ENCODE peak calls at places on chromosomes 4 and X, in five cellular contexts. D is esophagus squamous epithelium, V is lower lobe of right lung, X is adrenal gland, W is thoracic aorta. E is an unnamed sample.

GRCh38 chr4:2837904-2838496 is 5.6 kb upstream of the ADD1 start:
- DNase-seq in X (no peak), D (no peak), V (peak; percentile 70), W (no peak), E (no peak)

GRCh38 chr4:111434581-111434980 is 710.7 kb upstream of the FAM241A start:
- DNase-seq in V (no peak), X (no peak), D (no peak), W (no peak), E (no peak)

GRCh38 chrX:120604359-120604782 is 470 bp downstream of the MCTS1 start:
- DNase-seq in D (no peak), W (no peak), V (no peak), X (peak; percentile 29), E (no peak)

GRCh38 chr4:105895609-105896460 is 564 bp downstream of the NPNT start:
- DNase-seq in X (peak; percentile 31), W (no peak), D (no peak), V (peak; percentile 67), E (no peak)

GRCh38 chr4:3701271-3702083 is 64.7 kb upstream of the ADRA2C start:
- DNase-seq in V (peak; percentile 39), W (no peak), X (no peak), D (no peak), E (no peak)

GRCh38 chrX:77668391-77669237 is 117.4 kb downstream of the ATRX start:
- DNase-seq in W (no peak), X (no peak), V (no peak), D (no peak), E (no peak)

GRCh38 chrX:118254611-118255010 is 91.3 kb upstream of the WDR44 start:
- DNase-seq in W (no peak), X (peak; percentile 43), V (no peak), D (no peak), E (no peak)

GRCh38 chr4:155079866-155080265 is 128.6 kb upstream of the NPY2R start:
- DNase-seq in X (no peak), V (no peak), W (no peak), D (no peak), E (no peak)

GRCh38 chr4:113684534-113685091 is 76.9 kb downstream of the CAMK2D start:
- DNase-seq in D (no peak), V (no peak), W (peak; percentile 44), X (peak; percentile 54), E (no peak)

GRCh38 chr4:159150380-159150779 is 47.5 kb downstream of the RAPGEF2 start:
- DNase-seq in X (no peak), V (no peak), W (no peak), D (no peak), E (no peak)

GRCh38 chr4:173747537-173748257 is 217.7 kb upstream of the HAND2 start:
- DNase-seq in W (no peak), X (no peak), V (no peak), D (no peak), E (no peak)

GRCh38 chr4:173746424-173746823 is 216.4 kb upstream of the HAND2 start:
- DNase-seq in X (no peak), W (no peak), V (no peak), D (no peak), E (no peak)

GRCh38 chr4:173752610-173753009 is 222.6 kb upstream of the HAND2 start:
- DNase-seq in X (no peak), W (no peak), D (no peak), V (no peak), E (no peak)

GRCh38 chr4:173745765-173746164 is 215.7 kb upstream of the HAND2 start:
- DNase-seq in W (no peak), D (no peak), X (no peak), V (no peak), E (no peak)

GRCh38 chr4:173748353-173748752 is 218.3 kb upstream of the HAND2 start:
- DNase-seq in X (no peak), V (no peak), W (no peak), D (no peak), E (no peak)
- TF ChIP-seq CTCF in X (no peak), V (no peak), W (peak; percentile 31), D (no peak), E (no peak)

GRCh38 chrX:143437439-143437838 is 79.8 kb downstream of the SPANXN3 start:
- DNase-seq in W (no peak), X (no peak), V (no peak), D (no peak), E (no peak)
- H3K4me3 ChIP-seq in W (no peak overlapping the region), X (no peak overlapping the region), V (no peak overlapping the region), D (no peak overlapping the region), E (no peak overlapping the region)

GRCh38 chr4:7416745-7417432 is 17.8 kb downstream of the PSAPL1 start:
- DNase-seq in X (peak; percentile 2), D (no peak), W (no peak), V (no peak), E (no peak)

GRCh38 chr4:7417639-7418038 is 17.1 kb downstream of the PSAPL1 start:
- DNase-seq in D (no peak), X (peak; percentile 2), W (no peak), V (no peak), E (no peak)

GRCh38 chr4:7415927-7416686 is 18.6 kb downstream of the PSAPL1 start:
- DNase-seq in D (no peak), V (no peak), X (peak; percentile 2), W (no peak), E (no peak)

GRCh38 chr4:7419961-7420660 is 14.6 kb downstream of the PSAPL1 start:
- DNase-seq in W (no peak), V (no peak), X (peak; percentile 3), D (no peak), E (no peak)

DNA sequence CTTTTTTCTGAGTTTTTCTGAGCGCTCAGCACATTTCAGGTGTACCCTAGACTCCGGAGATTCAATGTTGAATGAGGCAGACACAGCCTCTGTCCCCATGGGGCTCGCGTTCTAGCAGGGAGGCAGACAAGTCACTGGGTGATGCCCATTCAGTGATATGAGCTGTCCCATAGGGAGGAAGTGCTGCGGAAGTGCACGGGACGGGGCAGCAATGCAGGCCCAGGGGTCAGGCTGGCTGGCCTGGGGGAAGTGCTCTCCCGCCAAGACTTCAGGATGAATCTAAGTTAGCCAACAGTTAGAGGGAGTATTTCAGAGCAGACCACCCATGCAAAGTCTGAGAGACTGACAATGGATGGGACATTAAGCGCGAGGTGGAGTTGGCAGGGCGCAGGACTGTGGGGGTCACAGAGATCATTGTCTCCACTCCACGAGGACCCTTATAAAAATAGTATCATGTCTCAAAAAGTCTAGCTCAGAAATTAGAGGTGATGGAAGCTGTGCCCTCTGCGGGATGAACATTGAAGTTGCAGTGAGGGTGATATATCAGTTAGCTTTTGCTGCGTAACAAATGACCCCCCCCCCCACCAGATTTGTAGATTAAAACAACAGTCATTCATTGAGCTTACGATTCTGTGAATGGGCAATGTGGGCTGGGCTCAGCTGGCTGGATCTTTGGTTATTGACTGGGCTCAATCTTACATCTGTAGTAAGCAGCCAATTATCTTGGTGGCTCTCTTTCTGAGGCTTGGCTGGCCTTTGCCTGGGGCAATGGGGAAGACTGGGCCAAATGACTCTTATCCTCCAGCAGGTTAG is 16.4 kb downstream of the PSAPL1 start:
- DNase-seq in D (no peak), V (no peak), X (peak; percentile 1), W (no peak), E (no peak)
- TF ChIP-seq CTCF in D (no peak), V (no peak), X (no peak), W (no peak), E (no peak)

GRCh38 chrX:154981116-154981411 is 41.5 kb downstream of the F8 start:
- DNase-seq in D (no peak), V (no peak), W (no peak), X (no peak), E (no peak)
- H3K4me3 ChIP-seq in D (no peak overlapping the region), V (peak overlapping the region; percentile 42), W (peak overlapping the region; percentile 71), X (no peak overlapping the region), E (no peak overlapping the region)

GRCh38 chrX:135543924-135544323 is 23.5 kb downstream of the INTS6L start:
- DNase-seq in V (no peak), D (no peak), W (no peak), X (peak; percentile 14), E (no peak)
- TF ChIP-seq CTCF in V (no peak), D (no peak), W (no peak), X (no peak), E (no peak)

GRCh38 chr4:42149004-42149403 is 3.5 kb downstream of the BEND4 start:
- DNase-seq in X (no peak), V (no peak), D (no peak), W (no peak), E (no peak)
- H3K4me3 ChIP-seq in X (no peak overlapping the region), V (no peak overlapping the region), D (no peak overlapping the region), W (no peak overlapping the region), E (no peak overlapping the region)

GRCh38 chr4:71784569-71785197 is 804 bp upstream of the GC start:
- DNase-seq in W (no peak), V (no peak), D (no peak), X (no peak), E (no peak)

GRCh38 chr4:71785957-71786356 is 2.1 kb upstream of the GC start:
- DNase-seq in W (no peak), X (no peak), V (no peak), D (no peak), E (no peak)

GRCh38 chr4:71783972-71784371 is at the start of gene GC:
- DNase-seq in X (no peak), D (no peak), W (no peak), V (no peak), E (no peak)
- TF ChIP-seq CTCF in X (no peak), D (no peak), W (no peak), V (no peak), E (no peak)

GRCh38 chrX:139907078-139907477 is 25.8 kb downstream of the ATP11C start:
- DNase-seq in W (no peak), D (no peak), X (no peak), V (no peak), E (no peak)
- H3K4me3 ChIP-seq in W (no peak overlapping the region), D (no peak overlapping the region), X (no peak overlapping the region), V (no peak overlapping the region), E (no peak overlapping the region)

E was measured in AG04449.